ENCODE peak calls at places on chromosomes 11 and 22, in five cellular contexts. I is HepG2, A is H1, G is K562, C is GM12878. Z is an unnamed sample.

GRCh38 chr11:117826360-117826635 is 1.8 kb upstream of the FXYD2 start:
- DNase-seq in I (no peak), A (no peak), G (no peak), C (no peak), Z (no peak)

GRCh38 chr11:117565709-117566108 is 231.3 kb downstream of the DSCAML1 start:
- DNase-seq in I (no peak), A (no peak), G (no peak), C (no peak), Z (no peak)

GRCh38 chr11:67311051-67311555 is 7.8 kb downstream of the SSH3 start:
- DNase-seq in I (no peak), A (no peak), G (no peak), C (no peak), Z (no peak)

GRCh38 chr11:3971756-3972404 is 116.4 kb downstream of the STIM1 start:
- DNase-seq in I (no peak), A (no peak), G (no peak), C (no peak), Z (peak)

GRCh38 chr11:35236667-35237003 is 97.7 kb downstream of the CD44 start:
- DNase-seq in I (no peak), A (no peak), G (no peak), C (no peak), Z (no peak)

GRCh38 chr11:128359515-128359914 is 227.8 kb downstream of the ETS1 start:
- DNase-seq in I (no peak), A (no peak), G (no peak), C (no peak), Z (no peak)

GRCh38 chr11:47376543-47377371 is 1.6 kb downstream of the SPI1 start:
- DNase-seq in I (no peak), A (no peak), G (peak), C (no peak), Z (no peak)

GRCh38 chr11:1823376-1824220 is 11.2 kb upstream of the SYT8 start:
- DNase-seq in I (no peak), A (no peak), G (no peak), C (no peak), Z (no peak)

GRCh38 chr11:1028291-1028540 is 8.3 kb downstream of the MUC6 start:
- DNase-seq in I (no peak), A (no peak), G (no peak), C (no peak), Z (no peak)

GRCh38 chr11:117830674-117831351 is 6.3 kb upstream of the FXYD2 start:
- DNase-seq in I (no peak), A (no peak), G (no peak), C (no peak), Z (no peak)

GRCh38 chr22:33013051-33013450 is 45.1 kb downstream of the SYN3 start:
- DNase-seq in I (peak), A (no peak), G (no peak), C (no peak), Z (no peak)

GRCh38 chr11:118657238-118657637 is 22.2 kb downstream of the TREH start:
- DNase-seq in I (no peak), A (no peak), G (peak), C (no peak), Z (no peak)

GRCh38 chr11:119592642-119593041 is 136.4 kb downstream of the NECTIN1 start:
- DNase-seq in I (no peak), A (no peak), G (no peak), C (no peak), Z (no peak)

GRCh38 chr22:48953830-48954229 is 873.8 kb downstream of the BRD1 start:
- DNase-seq in I (no peak), A (no peak), G (no peak), C (no peak), Z (no peak)

GRCh38 chr22:48955351-48956311 is 872.0 kb downstream of the BRD1 start:
- DNase-seq in I (no peak), A (no peak), G (no peak), C (no peak), Z (no peak)

GRCh38 chr22:48953103-48953720 is 874.5 kb downstream of the BRD1 start:
- DNase-seq in I (no peak), A (no peak), G (no peak), C (no peak), Z (no peak)

GRCh38 chr22:48952256-48953102 is 875.2 kb downstream of the BRD1 start:
- DNase-seq in I (no peak), A (no peak), G (no peak), C (no peak), Z (no peak)

DNA sequence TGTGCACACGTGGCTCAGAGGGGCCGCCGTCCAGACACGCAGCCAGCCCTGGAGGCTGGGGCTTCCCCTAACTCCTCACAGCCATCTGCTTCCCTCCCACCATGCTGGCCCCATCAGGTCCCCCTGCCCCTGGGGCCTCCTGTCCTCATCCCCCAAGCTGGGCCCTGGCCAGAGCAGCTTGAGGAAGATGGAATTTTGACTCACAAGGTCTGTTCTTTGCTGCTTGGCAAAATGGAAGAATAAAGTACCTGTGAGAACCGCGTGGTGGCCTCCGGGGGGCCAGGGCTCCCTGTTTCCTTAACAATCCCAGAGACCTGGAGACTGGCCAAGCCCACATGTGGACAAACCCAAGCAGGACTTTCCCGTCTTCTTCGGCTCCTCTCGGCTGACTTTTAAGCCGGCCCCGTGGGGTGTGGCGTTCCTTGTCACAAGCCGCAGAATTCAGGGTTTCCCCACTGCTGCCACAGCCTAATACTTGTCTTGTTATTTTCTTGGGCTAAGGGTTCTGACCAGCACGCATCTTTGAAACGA is 872.8 kb downstream of the BRD1 start:
- DNase-seq in I (no peak), A (no peak), G (peak), C (no peak), Z (no peak)
- TF ChIP-seq HDAC2 in I (no peak), A (no peak), G (no peak), C (no peak), Z (no peak)

GRCh38 chr11:96044311-96044710 is 120.4 kb upstream of the MTMR2 start:
- DNase-seq in I (no peak), A (no peak), G (no peak), C (no peak), Z (no peak)

GRCh38 chr11:96044747-96045146 is 120.8 kb upstream of the MTMR2 start:
- DNase-seq in I (no peak), A (no peak), G (no peak), C (no peak), Z (no peak)

GRCh38 chr11:96049426-96049825 is 125.5 kb upstream of the MTMR2 start:
- DNase-seq in I (no peak), A (no peak), G (no peak), C (no peak), Z (no peak)

GRCh38 chr11:96050435-96051182 is 126.7 kb upstream of the MTMR2 start:
- DNase-seq in I (peak), A (no peak), G (no peak), C (no peak), Z (peak)

GRCh38 chr11:96045622-96046456 is 121.9 kb upstream of the MTMR2 start:
- DNase-seq in I (no peak), A (peak), G (no peak), C (no peak), Z (no peak)
- TF ChIP-seq HDAC2 in I (no peak), A (no peak), G (no peak), C (no peak), Z (no peak)

GRCh38 chr11:88086297-88086696 is 88.9 kb downstream of the RAB38 start:
- DNase-seq in I (no peak), A (no peak), G (no peak), C (no peak), Z (no peak)

GRCh38 chr11:88087281-88087680 is 88.0 kb downstream of the RAB38 start:
- DNase-seq in I (no peak), A (no peak), G (no peak), C (no peak), Z (no peak)

GRCh38 chr11:88089134-88089533 is 86.1 kb downstream of the RAB38 start:
- DNase-seq in I (no peak), A (no peak), G (no peak), C (no peak), Z (no peak)
- TF ChIP-seq HDAC2 in I (no peak), A (no peak), G (no peak), C (no peak), Z (no peak)

GRCh38 chr22:36486619-36487384 is 5.4 kb upstream of the TXN2 start:
- DNase-seq in I (peak), A (no peak), G (no peak), C (no peak), Z (no peak)
- TF ChIP-seq HDAC2 in I (no peak), A (no peak), G (no peak), C (no peak), Z (no peak)

GRCh38 chr22:46054878-46055158 is 77.9 kb upstream of the WNT7B start:
- DNase-seq in I (no peak), A (no peak), G (no peak), C (no peak), Z (no peak)

GRCh38 chr22:46052801-46053562 is 76.0 kb upstream of the WNT7B start:
- DNase-seq in I (no peak), A (no peak), G (no peak), C (no peak), Z (no peak)

GRCh38 chr22:46055176-46055850 is 78.4 kb upstream of the WNT7B start:
- DNase-seq in I (no peak), A (no peak), G (no peak), C (no peak), Z (no peak)

GRCh38 chr22:46053563-46054090 is 76.7 kb upstream of the WNT7B start:
- DNase-seq in I (no peak), A (no peak), G (peak), C (no peak), Z (no peak)

DNA sequence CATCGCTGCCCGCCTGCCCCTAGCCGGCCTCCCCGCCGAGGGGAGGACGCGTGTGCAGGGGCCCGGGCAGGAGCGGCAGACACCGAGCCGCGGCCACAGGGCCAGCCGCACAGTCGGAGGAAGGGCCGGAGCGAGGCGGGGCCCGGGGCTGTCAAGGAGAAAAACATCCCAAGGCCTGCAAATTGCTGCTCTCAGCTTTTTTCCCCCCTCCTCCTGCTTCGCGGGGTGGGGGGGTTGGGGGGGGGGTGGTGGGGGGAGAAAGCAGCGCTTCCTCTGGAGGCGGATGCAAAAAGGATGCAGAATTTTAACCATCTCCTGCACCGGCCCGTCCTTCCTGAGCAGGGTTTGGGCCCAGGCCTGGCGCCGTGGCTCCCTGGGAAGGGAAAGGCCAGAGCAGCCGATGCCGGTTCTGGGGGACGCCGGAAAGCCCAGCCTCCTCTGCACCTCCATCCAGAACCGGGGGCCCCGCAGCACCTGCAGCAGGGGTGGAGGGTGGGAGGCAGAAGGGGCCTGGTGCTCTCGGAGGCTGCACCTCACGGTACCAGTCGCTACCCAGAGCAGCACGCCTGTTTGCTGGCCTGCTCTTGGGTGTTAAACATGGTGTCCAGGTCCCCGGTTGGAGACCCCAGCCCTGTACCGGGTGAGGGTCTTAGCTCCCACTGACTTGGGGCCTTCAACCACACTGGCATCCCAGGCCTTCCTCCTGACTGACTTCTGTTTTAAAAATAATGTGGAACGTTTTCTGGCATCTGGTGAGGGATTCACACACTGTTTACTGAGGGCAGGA is 77.3 kb upstream of the WNT7B start:
- DNase-seq in I (no peak), A (no peak), G (no peak), C (no peak), Z (no peak)
- TF ChIP-seq HDAC2 in I (no peak), A (no peak), G (no peak), C (no peak), Z (no peak)

DNA sequence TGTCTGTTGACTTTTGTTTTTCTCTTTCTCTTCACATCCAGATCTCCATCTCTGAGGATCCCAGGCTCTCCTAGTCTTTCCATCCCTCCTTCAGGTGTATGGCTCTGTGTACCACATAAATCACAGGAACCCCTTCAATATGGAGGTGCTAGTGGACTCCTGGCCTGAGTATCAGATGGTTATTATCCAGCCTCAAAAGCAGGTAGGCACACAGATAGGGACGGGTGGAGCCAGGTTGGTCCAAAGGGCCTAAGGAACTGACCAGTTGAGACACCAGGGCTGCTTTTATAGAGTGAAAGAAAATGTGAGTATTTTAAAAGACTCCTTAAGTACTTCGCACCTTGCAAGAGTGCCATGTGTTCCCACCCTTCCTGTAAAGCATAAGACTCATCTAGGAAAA is 39.9 kb downstream of the GLYATL1 start:
- DNase-seq in I (no peak), A (no peak), G (no peak), C (no peak), Z (no peak)
- TF ChIP-seq HDAC2 in I (no peak), A (no peak), G (no peak), C (no peak), Z (no peak)

GRCh38 chr22:27230189-27230588 is 571.4 kb downstream of the MN1 start:
- DNase-seq in I (no peak), A (no peak), G (no peak), C (no peak), Z (no peak)
- TF ChIP-seq HDAC2 in I (no peak), A (no peak), G (no peak), C (no peak), Z (no peak)

GRCh38 chr22:50506611-50507420 is 686 bp downstream of the LMF2 start:
- DNase-seq in I (no peak), A (no peak), G (peak), C (no peak), Z (no peak)
- TF ChIP-seq HDAC2 in I (no peak), A (no peak), G (no peak), C (no peak), Z (no peak)

DNA sequence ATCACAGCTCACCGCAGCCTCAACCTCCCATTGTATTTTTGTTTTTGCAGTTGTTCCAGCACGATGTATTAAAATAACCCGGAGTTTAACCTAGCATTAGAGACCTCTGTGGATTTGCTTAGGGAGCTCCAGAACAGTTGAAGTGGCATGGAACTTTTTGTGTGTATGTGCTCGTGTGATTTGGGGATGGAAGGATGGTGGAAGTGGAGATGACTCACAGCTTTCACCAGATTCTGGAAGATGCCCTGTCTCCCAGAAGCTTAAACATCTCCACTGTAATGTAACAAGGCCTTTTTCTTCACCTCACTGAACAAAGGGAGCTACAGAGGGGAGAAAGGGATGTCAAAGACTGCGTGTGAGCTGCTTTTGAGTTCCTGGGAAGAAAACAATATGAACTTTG is 226.2 kb downstream of the ADAMTS15 start:
- DNase-seq in I (no peak), A (no peak), G (no peak), C (no peak), Z (no peak)
- TF ChIP-seq HDAC2 in I (no peak), A (no peak), G (no peak), C (no peak), Z (no peak)